ENCODE peak calls at places on chromosomes 12 and 14, in six cellular contexts. K is lung; S is CD8-positive, alpha-beta T cell; G is small intestine; M is H7; P is BE2C. N is an unnamed sample.

GRCh38 chr12:15208871-15209656 is 12.2 kb downstream of the RERG start:
- DNase-seq in K (no peak), S (no peak), G (no peak), M (no peak), P (no peak), N (no peak)

GRCh38 chr12:7750350-7750749 is 3.2 kb upstream of the CLEC4C start:
- DNase-seq in K (no peak), S (no peak), G (no peak), M (peak), P (no peak), N (no peak)

GRCh38 chr12:93699271-93700141 is 22.3 kb downstream of the CRADD start:
- DNase-seq in K (no peak), S (no peak), G (no peak), M (peak), P (no peak), N (peak)

GRCh38 chr14:33938131-33938949 is 12.5 kb downstream of the EGLN3 start:
- DNase-seq in K (no peak), S (no peak), G (peak), M (peak), P (peak), N (peak)

GRCh38 chr14:92599786-92600185 is 86.2 kb downstream of the RIN3 start:
- DNase-seq in K (no peak), S (no peak), G (no peak), M (no peak), P (no peak), N (no peak)

GRCh38 chr14:86961106-86961716 is 1031.8 kb downstream of the GALC start:
- DNase-seq in K (no peak), S (no peak), G (no peak), M (peak), P (peak), N (peak)

GRCh38 chr14:50230601-50231474 is 540 bp downstream of the SOS2 start:
- DNase-seq in K (peak), S (peak), G (peak), M (no peak), P (peak), N (peak)

GRCh38 chr14:88196925-88197324 is 126.1 kb downstream of the KCNK10 start:
- DNase-seq in K (no peak), S (no peak), G (no peak), M (no peak), P (no peak), N (no peak)

GRCh38 chr12:28463396-28463795 is 273.1 kb downstream of the CCDC91 start:
- DNase-seq in K (no peak), S (no peak), G (no peak), M (no peak), P (no peak), N (no peak)

GRCh38 chr14:61477845-61478438 is 156.6 kb downstream of the PRKCH start:
- DNase-seq in K (peak), S (no peak), G (peak), M (no peak), P (no peak), N (no peak)

GRCh38 chr14:71492346-71492745 is 439.9 kb upstream of the RGS6 start:
- DNase-seq in K (no peak), S (no peak), G (no peak), M (no peak), P (no peak), N (no peak)

GRCh38 chr12:49264466-49264872 is 413 bp upstream of the TUBA1C start:
- DNase-seq in K (no peak), S (peak), G (no peak), M (peak), P (no peak), N (no peak)

GRCh38 chr12:8078400-8078799 is 3.7 kb upstream of the NECAP1 start:
- DNase-seq in K (no peak), S (peak), G (peak), M (peak), P (peak), N (peak)

GRCh38 chr14:71237556-71237955 is 330.3 kb downstream of the PCNX1 start:
- DNase-seq in K (no peak), S (no peak), G (no peak), M (no peak), P (no peak), N (no peak)

GRCh38 chr14:75562048-75562447 is 16.4 kb upstream of the FLVCR2 start:
- DNase-seq in K (no peak), S (no peak), G (peak), M (no peak), P (no peak), N (no peak)

GRCh38 chr12:101414533-101415119 is 7.1 kb upstream of the ARL1 start:
- DNase-seq in K (peak), S (no peak), G (peak), M (peak), P (peak), N (peak)

GRCh38 chr14:90388437-90388836 is 8.4 kb upstream of the CALM1 start:
- DNase-seq in K (no peak), S (no peak), G (peak), M (peak), P (peak), N (peak)

GRCh38 chr14:96088131-96088880 is 49.1 kb downstream of the C14orf132 start:
- DNase-seq in K (no peak), S (no peak), G (no peak), M (no peak), P (peak), N (no peak)

GRCh38 chr14:69064596-69064995 is 85.5 kb upstream of the ACTN1 start:
- DNase-seq in K (no peak), S (no peak), G (peak), M (no peak), P (no peak), N (no peak)

GRCh38 chr12:15629108-15629507 is 160.1 kb downstream of the EPS8 start:
- DNase-seq in K (no peak), S (no peak), G (peak), M (no peak), P (no peak), N (peak)

GRCh38 chr14:42490536-42490935 is 883.9 kb downstream of the LRFN5 start:
- DNase-seq in K (no peak), S (no peak), G (no peak), M (no peak), P (no peak), N (no peak)

GRCh38 chr14:69595336-69595735 is 16.1 kb upstream of the SUSD6 start:
- DNase-seq in K (no peak), S (no peak), G (no peak), M (no peak), P (no peak), N (no peak)

GRCh38 chr14:61174395-61175386 is 106.4 kb downstream of the TMEM30B start:
- DNase-seq in K (no peak), S (no peak), G (no peak), M (peak), P (no peak), N (peak)

GRCh38 chr14:37595809-37596595 is 573 bp downstream of the TTC6 start:
- DNase-seq in K (peak), S (peak), G (peak), M (peak), P (peak), N (peak)

GRCh38 chr12:20268121-20268732 is 100.1 kb upstream of the PDE3A start:
- DNase-seq in K (no peak), S (no peak), G (no peak), M (no peak), P (no peak), N (no peak)

GRCh38 chr12:116200812-116201211 is 76.7 kb downstream of the MED13L start:
- DNase-seq in K (no peak), S (no peak), G (no peak), M (no peak), P (no peak), N (no peak)

GRCh38 chr14:74563233-74563585 is 48.8 kb downstream of the LTBP2 start:
- DNase-seq in K (no peak), S (no peak), G (no peak), M (no peak), P (no peak), N (no peak)

GRCh38 chr12:27193106-27193505 is 51.0 kb upstream of the STK38L start:
- DNase-seq in K (no peak), S (no peak), G (peak), M (no peak), P (no peak), N (no peak)

GRCh38 chr14:29242755-29243340 is 476.3 kb downstream of the FOXG1 start:
- DNase-seq in K (no peak), S (no peak), G (no peak), M (no peak), P (no peak), N (no peak)

GRCh38 chr14:69629225-69630127 is 18.1 kb downstream of the SUSD6 start:
- DNase-seq in K (no peak), S (no peak), G (no peak), M (no peak), P (no peak), N (no peak)

GRCh38 chr14:96117997-96118790 is 79.0 kb downstream of the C14orf132 start:
- DNase-seq in K (no peak), S (no peak), G (no peak), M (no peak), P (no peak), N (no peak)

DNA sequence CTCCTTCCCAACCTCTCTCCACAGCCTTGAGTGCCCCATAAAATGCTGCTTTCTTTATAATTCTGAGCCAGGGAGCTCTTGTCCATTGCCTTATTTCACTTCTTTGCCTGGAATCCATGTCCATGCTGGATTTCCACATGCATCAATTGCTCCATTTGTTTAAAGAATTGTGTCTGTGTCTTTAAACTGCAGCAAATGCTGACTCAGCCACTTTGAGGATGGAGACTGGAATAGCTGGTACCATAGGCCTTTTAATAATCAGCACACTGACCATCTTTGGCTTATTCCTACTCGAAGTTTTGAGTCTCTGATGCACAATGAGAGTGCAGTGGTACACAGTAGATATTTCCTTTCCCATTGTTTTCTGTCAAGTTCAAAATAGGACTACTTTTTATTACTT is 318.8 kb downstream of the LRIG3 start:
- DNase-seq in K (no peak), S (no peak), G (no peak), M (no peak), P (no peak), N (no peak)
- H3K4me3 ChIP-seq in K (no peak), S (no peak), G (no peak), M (no peak), P (no peak), N (no peak)

DNA sequence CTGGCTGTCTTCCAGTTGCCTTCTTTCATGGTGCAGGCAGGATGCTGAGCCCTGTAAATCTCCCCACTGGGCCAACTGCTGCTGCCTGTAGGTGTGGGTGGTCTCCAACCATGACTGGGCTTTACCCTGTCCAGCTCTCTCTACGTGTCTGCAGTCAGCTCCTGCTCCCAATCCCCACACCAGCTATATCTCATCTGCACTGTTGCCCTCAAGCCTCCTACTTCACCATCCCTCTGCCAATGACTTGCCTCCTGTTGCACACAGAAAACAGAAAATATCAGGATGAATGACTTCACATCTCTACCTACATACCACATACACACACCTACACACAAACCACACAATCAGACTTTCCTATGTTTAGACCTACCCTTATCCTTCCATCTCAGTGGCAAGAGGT is 39.7 kb upstream of the PSMA6 start:
- DNase-seq in K (no peak), S (no peak), G (no peak), M (no peak), P (no peak), N (no peak)
- H3K4me3 ChIP-seq in K (no peak), S (no peak), G (no peak), M (no peak), P (no peak), N (no peak)

DNA sequence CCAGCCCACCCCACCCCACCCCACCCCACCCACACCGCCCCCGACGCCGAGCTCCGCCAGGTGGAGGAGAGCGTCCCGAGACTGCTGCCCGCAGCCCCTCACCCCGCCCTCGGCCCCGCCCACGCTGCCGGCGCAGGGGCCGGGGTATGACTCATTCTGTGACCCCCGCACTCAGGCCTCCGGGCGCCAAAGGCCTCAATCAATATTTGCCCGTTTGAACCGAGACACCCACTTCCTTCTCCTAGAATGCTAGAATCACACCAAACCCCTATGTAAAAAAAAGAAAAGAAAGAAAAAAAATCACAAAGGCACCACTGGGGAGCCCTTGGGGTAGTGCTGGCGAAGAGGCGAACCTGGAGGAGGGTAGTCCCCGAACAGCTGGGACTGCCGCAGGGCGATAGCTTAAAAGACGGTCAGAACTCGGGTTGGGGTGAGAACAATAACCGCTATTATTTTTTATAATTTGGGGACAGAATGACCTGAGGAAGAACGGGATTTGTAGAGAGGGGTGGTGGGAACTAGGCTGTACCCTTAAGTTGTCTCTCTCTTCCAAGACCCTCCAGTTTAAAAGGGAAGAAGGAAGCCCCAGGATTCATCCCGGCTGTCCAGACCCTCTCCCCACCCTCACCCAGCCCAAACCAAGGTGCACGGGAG is 894 bp downstream of the KRT8 start:
- DNase-seq in K (peak), S (peak), G (peak), M (peak), P (peak), N (peak)
- H3K4me3 ChIP-seq in K (peak), S (no peak), G (peak), M (peak), P (peak), N (peak)

GRCh38 chr12:47821346-47821706 is 1.6 kb upstream of the HDAC7 start:
- DNase-seq in K (no peak), S (no peak), G (no peak), M (no peak), P (no peak), N (no peak)
- H3K4me3 ChIP-seq in K (no peak), S (no peak), G (no peak), M (no peak), P (no peak), N (peak)